ENCODE peak calls at places on chromosomes 7 and 10, in four cellular contexts. J, B, O and N are unnamed samples.

GRCh38 chr10:115989621-115990020 is 283.4 kb downstream of the GFRA1 start:
- DNase-seq in J (no peak), B (no peak), O (no peak), N (no peak)

GRCh38 chr10:128574616-128575210 is 448.5 kb upstream of the MKI67 start:
- DNase-seq in J (no peak), B (no peak), O (no peak), N (no peak)

GRCh38 chr10:133528296-133528844 is 1.2 kb downstream of the CYP2E1 start:
- DNase-seq in J (no peak), B (no peak), O (no peak), N (peak)

GRCh38 chr7:37095122-37095521 is 353.5 kb downstream of the ELMO1 start:
- DNase-seq in J (no peak), B (no peak), O (no peak), N (no peak)

GRCh38 chr10:132574783-132575319 is 37.3 kb downstream of the INPP5A start:
- DNase-seq in J (no peak), B (no peak), O (no peak), N (peak)

GRCh38 chr10:71434760-71435394 is 38.2 kb downstream of the CDH23 start:
- DNase-seq in J (no peak), B (no peak), O (no peak), N (no peak)

GRCh38 chr10:92492748-92493240 is 81.1 kb downstream of the IDE start:
- DNase-seq in J (no peak), B (no peak), O (no peak), N (no peak)

GRCh38 chr10:1643161-1643910 is 94.0 kb downstream of the ADARB2 start:
- DNase-seq in J (no peak), B (peak), O (no peak), N (no peak)

GRCh38 chr7:17184805-17185689 is 113.4 kb upstream of the AHR start:
- DNase-seq in J (no peak), B (no peak), O (no peak), N (no peak)

GRCh38 chr7:50656141-50656895 is 91.1 kb upstream of the DDC start:
- DNase-seq in J (no peak), B (no peak), O (no peak), N (no peak)

GRCh38 chr7:7292085-7292484 is 109.7 kb downstream of the C1GALT1 start:
- DNase-seq in J (no peak), B (no peak), O (no peak), N (no peak)

GRCh38 chr7:114988755-114989154 is 66.9 kb downstream of the MDFIC start:
- DNase-seq in J (no peak), B (no peak), O (no peak), N (no peak)

GRCh38 chr10:71258046-71258445 is 45.7 kb downstream of the UNC5B start:
- DNase-seq in J (no peak), B (no peak), O (no peak), N (no peak)

GRCh38 chr10:72784551-72785421 is 92.8 kb downstream of the MCU start:
- DNase-seq in J (peak), B (peak), O (peak), N (peak)

GRCh38 chr7:43895847-43896415 is 10.5 kb downstream of the URGCP start:
- DNase-seq in J (no peak), B (no peak), O (no peak), N (no peak)

DNA sequence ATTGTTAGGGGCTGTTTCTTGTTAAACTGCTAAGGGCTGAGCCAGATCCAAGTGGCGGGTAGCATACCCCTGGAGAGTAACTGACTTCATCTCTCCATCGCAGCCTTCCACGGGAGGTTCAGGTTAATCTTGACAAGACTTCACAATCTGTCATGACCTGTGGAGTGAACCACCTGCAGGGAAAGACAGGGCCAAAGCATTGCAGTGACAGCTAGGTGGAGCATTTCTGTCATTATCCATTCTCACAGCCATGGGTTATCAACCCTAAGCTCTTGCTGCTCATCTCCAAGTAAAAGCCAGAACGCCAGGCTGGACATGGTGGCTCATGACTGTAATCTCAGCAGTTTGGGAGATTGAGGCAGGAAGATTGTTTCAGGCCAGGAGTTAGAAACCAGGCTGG is 17.2 kb downstream of the ABCC2 start:
- DNase-seq in J (no peak), B (no peak), O (no peak), N (no peak)
- TF ChIP-seq CTCF in J (no peak), B (no peak), O (no peak), N (no peak)

DNA sequence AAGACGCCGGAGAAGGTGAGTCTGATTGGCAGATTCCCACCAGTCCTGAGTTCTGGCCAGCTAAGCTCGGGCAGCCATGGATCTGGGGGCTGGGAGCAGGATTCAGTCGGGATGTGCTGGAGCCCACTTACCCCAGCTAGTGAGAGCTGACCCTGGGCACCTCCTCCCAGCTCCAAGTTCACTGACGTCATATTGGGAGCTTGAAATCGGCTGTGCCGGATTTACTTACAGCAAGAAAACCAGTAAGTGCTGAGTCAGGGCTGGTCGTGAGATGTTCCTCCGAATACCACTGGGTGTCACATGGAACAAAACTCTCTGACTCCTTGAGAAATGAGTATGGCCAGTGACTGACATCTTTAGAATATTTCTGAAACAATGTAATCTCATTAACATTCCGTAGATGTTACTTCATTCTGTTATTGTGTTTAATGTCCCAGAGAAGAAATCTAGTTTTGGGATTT is 621.2 kb downstream of the SDK1 start:
- DNase-seq in J (peak), B (peak), O (no peak), N (peak)
- TF ChIP-seq CTCF in J (peak), B (no peak), O (peak), N (peak)

GRCh38 chr10:124530816-124531215 is 69.2 kb downstream of the LHPP start:
- DNase-seq in J (no peak), B (no peak), O (no peak), N (no peak)

GRCh38 chr10:124532788-124533187 is 71.2 kb downstream of the LHPP start:
- DNase-seq in J (no peak), B (no peak), O (no peak), N (no peak)

GRCh38 chr10:124530215-124530665 is 68.6 kb downstream of the LHPP start:
- DNase-seq in J (peak), B (peak), O (peak), N (peak)

GRCh38 chr10:124533266-124533665 is 71.6 kb downstream of the LHPP start:
- DNase-seq in J (no peak), B (no peak), O (no peak), N (no peak)

DNA sequence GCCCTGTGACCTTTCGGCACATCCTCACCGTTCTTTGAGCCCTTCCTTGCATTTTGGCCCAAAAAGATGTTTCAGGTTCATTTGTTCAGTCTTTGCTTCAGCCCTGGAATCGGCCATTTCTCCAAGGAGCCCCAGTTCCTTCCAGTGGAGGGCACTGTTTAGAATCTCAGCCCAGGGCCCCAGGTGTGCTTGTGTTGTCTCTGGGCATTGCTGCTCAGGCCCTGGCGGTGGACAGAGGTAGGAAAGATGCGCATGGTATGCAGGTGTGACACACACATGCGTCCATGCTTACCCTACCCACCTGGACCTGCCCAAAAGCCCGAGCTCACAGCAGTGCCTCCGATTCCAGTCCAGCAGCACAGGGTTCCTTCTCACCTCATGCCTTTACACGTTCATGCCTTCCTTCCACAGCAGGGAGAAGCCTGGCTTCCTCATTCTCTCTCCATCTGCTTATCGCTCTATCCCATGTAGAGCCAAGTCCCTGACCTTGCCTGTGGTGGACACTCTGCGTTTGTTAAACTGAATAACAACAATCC is 70.6 kb downstream of the LHPP start:
- DNase-seq in J (no peak), B (peak), O (no peak), N (peak)
- TF ChIP-seq CTCF in J (peak), B (peak), O (no peak), N (peak)

GRCh38 chr10:80530816-80531215 is 6.9 kb upstream of the SH2D4B start:
- DNase-seq in J (no peak), B (no peak), O (no peak), N (no peak)
- TF ChIP-seq CTCF in J (no peak), B (no peak), O (no peak), N (no peak)

GRCh38 chr7:151113344-151114150 is 27.3 kb downstream of the AGAP3 start:
- DNase-seq in J (peak), B (no peak), O (no peak), N (no peak)
- TF ChIP-seq CTCF in J (peak), B (no peak), O (no peak), N (no peak)

GRCh38 chr7:112212516-112213036 is 6.1 kb downstream of the ZNF277 start:
- DNase-seq in J (no peak), B (no peak), O (no peak), N (no peak)

GRCh38 chr7:112215787-112216186 is 9.3 kb downstream of the ZNF277 start:
- DNase-seq in J (no peak), B (no peak), O (no peak), N (no peak)

GRCh38 chr7:112214268-112214667 is 7.8 kb downstream of the ZNF277 start:
- DNase-seq in J (no peak), B (no peak), O (no peak), N (no peak)

GRCh38 chr7:112213735-112214134 is 7.2 kb downstream of the ZNF277 start:
- DNase-seq in J (no peak), B (no peak), O (no peak), N (no peak)

DNA sequence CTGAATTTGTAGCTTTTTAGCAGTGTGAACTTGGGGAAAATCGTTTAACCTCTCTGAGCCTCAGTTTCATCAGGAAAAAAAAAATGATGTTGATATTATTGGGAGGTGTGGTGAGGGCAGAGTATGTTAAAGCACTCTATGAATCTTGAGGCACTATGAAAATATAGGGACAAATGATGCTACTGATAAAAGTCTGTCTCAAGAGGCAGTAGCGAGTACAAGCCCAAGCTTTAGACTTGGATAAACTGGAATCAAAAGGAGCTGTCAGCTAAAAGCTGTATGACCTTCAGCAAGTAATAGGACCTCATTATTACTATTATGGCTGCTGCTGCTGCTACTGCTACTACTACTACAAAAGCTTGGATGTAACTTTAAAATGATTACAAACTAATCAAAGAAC is 8.4 kb downstream of the ZNF277 start:
- DNase-seq in J (no peak), B (no peak), O (no peak), N (no peak)
- TF ChIP-seq CTCF in J (no peak), B (no peak), O (no peak), N (no peak)